ENCODE peak calls at places on chromosomes 11 and 22, in ten cellular contexts. B is left ventricle myocardium inferior; X is uterus; F is GM12878; Q is CD8-positive, alpha-beta T cell; I is psoas muscle; E is heart right ventricle; H is neural progenitor cell; R is transverse colon; Y is cardiac muscle cell. O is an unnamed sample. For H3K9me3, the result is how much of the 10 kb centered on the place peaks cover.

GRCh38 chr11:74570266-74571061 is 21.9 kb upstream of the POLD3 start:
- DNase-seq in B (no peak), X (peak), F (no peak), Q (no peak), I (no peak), E (no peak), H (peak), R (peak), Y (peak), O (peak)

GRCh38 chr11:116240661-116241060 is 532.1 kb downstream of the BUD13 start:
- DNase-seq in B (no peak), X (no peak), F (no peak), Q (no peak), I (no peak), E (no peak), H (no peak), R (no peak), Y (peak), O (no peak)

GRCh38 chr22:20604776-20605221 is 97.4 kb downstream of the MED15 start:
- DNase-seq in B (no peak), X (no peak), F (no peak), Q (no peak), I (peak), E (no peak), H (no peak), R (no peak), Y (no peak), O (no peak)

GRCh38 chr11:68509105-68509504 is 48.6 kb downstream of the PPP6R3 start:
- DNase-seq in B (no peak), X (no peak), F (no peak), Q (no peak), I (no peak), E (no peak), H (no peak), R (no peak), Y (no peak), O (no peak)

GRCh38 chr11:44889266-44889665 is 61.4 kb downstream of the TP53I11 start:
- DNase-seq in B (no peak), X (no peak), F (no peak), Q (no peak), I (no peak), E (no peak), H (no peak), R (no peak), Y (no peak), O (no peak)

GRCh38 chr22:43275545-43275981 is 67.6 kb downstream of the SCUBE1 start:
- DNase-seq in B (no peak), X (no peak), F (no peak), Q (no peak), I (no peak), E (no peak), H (peak), R (no peak), Y (peak), O (no peak)

GRCh38 chr11:19711911-19712280 is 741 bp upstream of the NAV2 start:
- DNase-seq in B (no peak), X (no peak), F (no peak), Q (no peak), I (no peak), E (no peak), H (peak), R (peak), Y (no peak), O (peak)

GRCh38 chr11:121800704-121801516 is 315.1 kb downstream of the BLID start:
- DNase-seq in B (no peak), X (no peak), F (no peak), Q (no peak), I (no peak), E (no peak), H (peak), R (no peak), Y (peak), O (no peak)

GRCh38 chr11:20127671-20128527 is 32.4 kb downstream of the DBX1 start:
- DNase-seq in B (peak), X (peak), F (no peak), Q (peak), I (peak), E (peak), H (peak), R (peak), Y (peak), O (peak)

GRCh38 chr11:44596541-44597276 is 31.2 kb downstream of the CD82 start:
- DNase-seq in B (no peak), X (no peak), F (peak), Q (peak), I (no peak), E (no peak), H (no peak), R (no peak), Y (no peak), O (no peak)

GRCh38 chr11:65120831-65121230 is 1.1 kb downstream of the FAU start:
- DNase-seq in B (no peak), X (no peak), F (no peak), Q (no peak), I (no peak), E (no peak), H (no peak), R (no peak), Y (no peak), O (no peak)

GRCh38 chr11:1227551-1228182 is 4.8 kb downstream of the MUC5B start:
- DNase-seq in B (no peak), X (no peak), F (no peak), Q (no peak), I (peak), E (peak), H (no peak), R (peak), Y (no peak), O (peak)

GRCh38 chr22:40199223-40199622 is 21.5 kb downstream of the TNRC6B start:
- DNase-seq in B (no peak), X (no peak), F (no peak), Q (no peak), I (no peak), E (no peak), H (no peak), R (no peak), Y (no peak), O (no peak)

GRCh38 chr22:30178180-30179126 is 68.1 kb downstream of the LIF start:
- DNase-seq in B (no peak), X (no peak), F (no peak), Q (no peak), I (no peak), E (no peak), H (peak), R (no peak), Y (no peak), O (no peak)

GRCh38 chr11:10460611-10461275 is 5.7 kb downstream of the AMPD3 start:
- DNase-seq in B (no peak), X (no peak), F (no peak), Q (no peak), I (no peak), E (no peak), H (no peak), R (no peak), Y (no peak), O (no peak)

GRCh38 chr11:46001427-46002049 is 79.1 kb downstream of the LARGE2 start:
- DNase-seq in B (no peak), X (no peak), F (no peak), Q (no peak), I (no peak), E (no peak), H (peak), R (no peak), Y (peak), O (no peak)

GRCh38 chr22:42519544-42520237 is at the start of gene RRP7A:
- DNase-seq in B (peak), X (peak), F (no peak), Q (peak), I (peak), E (peak), H (peak), R (peak), Y (peak), O (peak)

GRCh38 chr11:122933434-122933833 is 48.2 kb downstream of the BSX start:
- DNase-seq in B (no peak), X (peak), F (no peak), Q (no peak), I (no peak), E (no peak), H (no peak), R (no peak), Y (peak), O (no peak)

GRCh38 chr11:120805960-120806555 is 217.8 kb upstream of the TBCEL start:
- DNase-seq in B (no peak), X (no peak), F (no peak), Q (no peak), I (no peak), E (no peak), H (no peak), R (no peak), Y (no peak), O (no peak)

GRCh38 chr11:75735181-75735845 is 17.7 kb downstream of the MOGAT2 start:
- DNase-seq in B (no peak), X (no peak), F (no peak), Q (no peak), I (no peak), E (no peak), H (no peak), R (no peak), Y (no peak), O (no peak)

GRCh38 chr11:16783321-16783801 is 44.9 kb downstream of the C11orf58 start:
- DNase-seq in B (no peak), X (no peak), F (no peak), Q (no peak), I (no peak), E (no peak), H (no peak), R (no peak), Y (no peak), O (no peak)

GRCh38 chr11:103317118-103317517 is 207.9 kb downstream of the DYNC2H1 start:
- DNase-seq in B (no peak), X (no peak), F (no peak), Q (no peak), I (no peak), E (no peak), H (no peak), R (no peak), Y (no peak), O (no peak)

GRCh38 chr11:109939176-109939810 is 153.9 kb upstream of the ZC3H12C start:
- DNase-seq in B (no peak), X (no peak), F (no peak), Q (no peak), I (no peak), E (no peak), H (peak), R (peak), Y (peak), O (no peak)
- TF ChIP-seq CTCF in B (peak), X (peak), F (peak), Q (no peak), I (peak), E (peak), H (peak), R (peak), Y (peak), O (no peak)

GRCh38 chr11:66567787-66568123 is 651 bp downstream of the CTSF start:
- DNase-seq in B (no peak), X (no peak), F (no peak), Q (no peak), I (no peak), E (no peak), H (no peak), R (no peak), Y (no peak), O (no peak)

GRCh38 chr11:66566221-66566620 is 2.2 kb downstream of the CTSF start:
- DNase-seq in B (no peak), X (no peak), F (no peak), Q (no peak), I (no peak), E (no peak), H (no peak), R (no peak), Y (no peak), O (no peak)

GRCh38 chr11:66570117-66570825 is 1.9 kb upstream of the CTSF start:
- DNase-seq in B (no peak), X (no peak), F (no peak), Q (no peak), I (no peak), E (no peak), H (peak), R (no peak), Y (no peak), O (no peak)

GRCh38 chr11:66569076-66569475 is 670 bp upstream of the CTSF start:
- DNase-seq in B (no peak), X (no peak), F (no peak), Q (no peak), I (no peak), E (no peak), H (no peak), R (no peak), Y (no peak), O (no peak)

GRCh38 chr11:66568124-66568916 is at the start of gene CTSF:
- DNase-seq in B (peak), X (peak), F (no peak), Q (peak), I (peak), E (peak), H (no peak), R (peak), Y (peak), O (peak)
- H3K4me3 ChIP-seq in B (peak), X (peak), F (peak), Q (peak), I (peak), E (peak), H (no peak), R (peak), Y (peak), O (peak)

DNA sequence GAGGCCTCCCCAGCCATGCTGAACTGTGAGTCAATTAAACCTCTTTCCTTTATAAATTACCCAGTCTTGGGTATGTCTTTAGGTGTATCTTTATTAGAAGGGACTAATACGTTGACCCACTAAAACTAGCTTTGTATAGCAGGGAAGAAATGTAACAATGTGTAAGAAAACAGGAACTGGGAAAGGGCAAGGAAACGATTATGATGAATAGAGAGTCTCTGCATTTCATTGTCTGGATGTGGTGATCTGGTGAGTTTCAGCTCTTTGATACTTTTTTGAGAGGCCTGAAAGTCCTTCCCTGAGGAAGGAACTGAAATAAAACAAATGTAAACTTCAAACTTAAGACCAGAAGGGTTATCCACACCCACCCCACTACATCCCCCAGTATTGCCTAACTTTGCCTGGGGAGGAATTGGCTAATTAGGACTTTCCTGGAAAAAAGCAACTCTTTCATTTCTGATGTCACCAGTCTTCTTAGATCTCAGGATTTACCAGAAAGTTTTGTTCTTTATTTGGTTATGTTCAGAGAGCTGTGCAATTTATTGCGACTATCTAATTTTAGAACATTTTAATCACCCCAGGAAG is 119.0 kb downstream of the LDLRAD3 start:
- DNase-seq in B (no peak), X (peak), F (no peak), Q (no peak), I (no peak), E (no peak), H (no peak), R (no peak), Y (peak), O (no peak)
- H3K9me3 ChIP-seq in B (half or more), X (under half), F (under half), Q (under half), I (under half), E (under half), H (under half), R (under half), Y (under half), O (under half)

DNA sequence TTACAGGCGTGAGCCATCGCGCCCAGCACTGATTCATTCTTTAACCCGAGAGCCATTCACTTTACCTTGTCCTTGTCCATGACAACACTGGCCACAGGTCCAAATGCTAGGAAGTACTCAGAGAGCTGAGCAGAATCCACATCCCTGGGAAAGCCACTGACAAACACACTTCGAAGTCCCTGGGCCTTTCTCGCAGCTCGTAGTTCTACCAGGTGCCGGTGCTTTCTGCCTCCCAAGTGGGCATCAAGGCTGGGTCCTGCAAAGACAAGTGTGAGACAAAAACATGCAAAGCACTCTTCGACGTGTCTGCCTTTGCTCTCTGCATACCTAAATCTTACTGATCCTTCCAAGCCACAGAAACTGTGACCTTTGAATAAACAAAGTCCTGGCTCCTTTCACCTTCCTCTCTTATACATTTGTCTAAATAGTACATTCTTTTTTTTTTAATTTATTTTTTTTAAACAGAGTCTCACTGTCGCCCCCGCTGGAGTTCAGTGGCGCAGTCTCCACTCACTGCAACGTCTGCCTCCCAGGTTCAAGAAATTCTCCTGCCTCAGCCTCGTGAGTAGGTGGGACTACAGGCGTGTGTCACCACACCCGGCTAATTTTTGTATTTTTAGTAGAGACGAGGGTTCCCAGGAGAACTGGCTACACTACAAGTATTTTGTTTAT is 2.2 kb downstream of the TUT1 start:
- DNase-seq in B (no peak), X (no peak), F (no peak), Q (no peak), I (peak), E (no peak), H (no peak), R (no peak), Y (no peak), O (no peak)
- TF ChIP-seq CTCF in B (no peak), X (no peak), F (peak), Q (no peak), I (peak), E (no peak), H (peak), R (no peak), Y (peak), O (no peak)

DNA sequence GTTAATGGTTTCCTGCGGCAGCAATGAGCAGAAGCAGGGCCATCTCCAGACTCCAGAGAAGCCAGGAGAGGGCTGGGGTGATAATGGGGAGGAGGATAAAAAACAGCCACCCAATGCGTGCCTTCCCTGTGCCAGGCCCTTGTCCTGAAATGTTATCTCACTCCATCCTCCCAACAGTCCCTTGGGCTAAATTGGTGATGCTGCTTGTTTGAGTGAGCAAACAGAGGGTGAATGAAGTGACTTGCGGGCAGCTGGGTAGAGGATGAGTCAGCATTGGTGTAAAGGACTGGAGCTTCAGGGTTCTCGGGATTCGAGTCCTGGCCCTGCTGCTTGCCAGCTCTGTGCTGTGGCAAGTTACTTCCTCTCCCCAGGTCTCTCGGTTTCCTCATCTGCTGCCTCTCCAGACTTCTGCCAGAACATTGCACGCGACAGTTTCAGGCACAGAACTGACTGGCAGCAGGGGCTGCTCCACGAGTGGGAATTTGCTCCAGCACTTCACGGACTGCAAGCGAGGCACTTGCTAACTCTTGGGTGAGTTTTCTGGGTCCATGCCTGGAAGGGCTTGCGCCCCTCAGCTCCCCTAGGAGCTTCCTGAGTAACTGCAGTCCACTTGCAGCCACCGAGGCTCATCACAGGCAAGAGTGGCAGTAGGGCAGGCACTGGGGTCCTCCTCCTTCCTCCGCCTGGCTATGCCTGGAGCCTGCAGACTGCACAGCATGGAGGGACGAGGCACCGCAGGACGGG is at the start of gene P2RY6:
- DNase-seq in B (no peak), X (peak), F (no peak), Q (no peak), I (no peak), E (no peak), H (no peak), R (peak), Y (peak), O (no peak)
- H3K4me3 ChIP-seq in B (peak), X (no peak), F (peak), Q (no peak), I (peak), E (no peak), H (no peak), R (no peak), Y (no peak), O (no peak)

DNA sequence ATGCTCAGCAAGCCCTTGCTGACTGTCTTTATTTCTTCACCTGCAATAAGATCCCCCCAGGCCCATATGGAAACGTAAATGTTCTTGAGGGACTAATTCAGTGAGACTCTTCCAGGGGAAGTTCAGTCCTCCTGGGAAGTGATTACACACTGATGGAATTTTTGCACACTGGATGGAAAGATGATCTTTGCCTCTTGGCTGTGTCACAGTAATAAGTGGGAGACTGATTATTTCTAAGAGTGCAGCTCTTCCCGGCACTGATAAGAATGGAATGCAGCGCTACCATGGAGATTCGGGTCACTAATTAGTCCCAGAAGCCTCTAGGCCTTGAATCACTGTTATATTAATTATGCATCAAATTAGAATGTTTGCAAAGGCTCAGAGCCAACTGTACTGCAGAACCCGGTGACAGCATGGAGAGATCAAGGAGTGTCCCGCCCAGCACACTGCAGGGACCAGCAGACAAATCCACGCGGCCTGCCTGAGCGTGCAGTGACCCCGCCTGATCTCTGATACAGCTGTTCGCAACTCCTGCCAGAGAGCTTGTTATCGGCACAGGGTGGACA is 178.3 kb downstream of the SNX19 start:
- DNase-seq in B (peak), X (peak), F (no peak), Q (no peak), I (peak), E (peak), H (no peak), R (no peak), Y (peak), O (no peak)
- H3K9me3 ChIP-seq in B (under half), X (under half), F (under half), Q (under half), I (under half), E (under half), H (under half), R (under half), Y (under half), O (under half)

DNA sequence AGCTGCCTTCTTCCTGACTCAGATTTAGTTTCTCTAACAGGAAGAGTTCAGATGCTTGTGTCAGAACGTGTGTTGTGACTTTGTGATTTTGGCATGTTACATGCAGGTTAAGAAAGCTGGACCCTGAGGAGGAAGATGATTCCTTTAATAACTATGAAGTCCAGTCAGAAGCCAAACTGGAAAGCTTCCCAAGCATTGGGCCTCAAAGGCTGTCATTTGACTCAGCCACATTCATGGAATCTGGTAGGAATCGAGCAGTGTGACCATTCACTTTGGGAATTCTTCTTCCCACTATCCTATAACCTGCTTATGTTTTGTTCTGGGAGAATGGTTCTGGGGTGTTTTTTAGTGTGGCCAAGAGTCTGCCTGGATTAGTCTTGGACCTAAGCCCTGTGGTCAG is 48.0 kb downstream of the CABIN1 start:
- DNase-seq in B (no peak), X (no peak), F (no peak), Q (no peak), I (no peak), E (no peak), H (no peak), R (no peak), Y (peak), O (no peak)
- TF ChIP-seq CTCF in B (no peak), X (no peak), F (no peak), Q (no peak), I (no peak), E (no peak), H (no peak), R (no peak), Y (no peak), O (no peak)